ENCODE peak calls at places on chromosomes 5 and 9, in six cellular contexts. R, N, Q, C, V and G are unnamed samples.

GRCh38 chr5:31585519-31586270 is 53.2 kb upstream of the PDZD2 start:
- DNase-seq in Q (no peak), C (no peak), R (no peak), V (no peak), N (no peak), G (no peak)

GRCh38 chr5:28603869-28604268 is 1565.5 kb upstream of the CDH9 start:
- DNase-seq in R (peak; percentile 3), N (no peak), Q (no peak), C (no peak), V (no peak), G (no peak)

GRCh38 chr5:67971223-67971830 is 244.2 kb upstream of the PIK3R1 start:
- DNase-seq in C (no peak), V (peak; percentile 48), N (no peak), R (peak; percentile 39), Q (no peak), G (peak; percentile 44)

GRCh38 chr5:147971472-147971871 is 65.1 kb upstream of the C5orf46 start:
- DNase-seq in N (no peak), R (no peak), C (no peak), Q (no peak), V (no peak), G (no peak)

GRCh38 chr5:2883771-2884170 is 132.3 kb upstream of the IRX2 start:
- DNase-seq in N (no peak), V (no peak), C (no peak), R (no peak), Q (no peak), G (no peak)

GRCh38 chr5:140041492-140042421 is 1.3 kb downstream of the NRG2 start:
- DNase-seq in R (peak; percentile 95), V (no peak), Q (no peak), C (no peak), N (peak; percentile 79), G (peak; percentile 3)

GRCh38 chr5:77630246-77631165 is 8.0 kb downstream of the OTP start:
- DNase-seq in R (peak; percentile 65), C (peak; percentile 23), V (peak; percentile 33), N (peak; percentile 32), Q (no peak), G (peak; percentile 34)

GRCh38 chr5:10836991-10837390 is 76.0 kb upstream of the DAP start:
- DNase-seq in C (no peak), N (no peak), V (no peak), Q (no peak), R (no peak), G (no peak)

GRCh38 chr5:73494716-73495115 is 3.5 kb upstream of the BTF3 start:
- DNase-seq in C (no peak), Q (no peak), V (no peak), R (no peak), N (peak; percentile 59), G (no peak)

GRCh38 chr5:97281257-97281656 is 98.2 kb upstream of the RIOK2 start:
- DNase-seq in Q (no peak), N (no peak), V (no peak), R (no peak), C (no peak), G (no peak)

GRCh38 chr9:81574399-81574798 is 114.9 kb downstream of the TLE1 start:
- DNase-seq in V (peak; percentile 34), N (no peak), R (peak; percentile 81), Q (no peak), C (no peak), G (no peak)

GRCh38 chr5:400282-401215 is 42.4 kb upstream of the EXOC3 start:
- DNase-seq in C (no peak), R (peak; percentile 80), N (peak; percentile 62), Q (no peak), V (no peak), G (no peak)

GRCh38 chr5:121325930-121326329 is 525.8 kb upstream of the FTMT start:
- DNase-seq in Q (no peak), R (no peak), V (no peak), N (peak; percentile 88), C (no peak), G (no peak)

GRCh38 chr5:91280062-91280941 is 102.8 kb downstream of the ARRDC3 start:
- DNase-seq in C (peak; percentile 80), V (peak; percentile 74), N (peak; percentile 99), R (peak; percentile 98), Q (peak; percentile 90), G (peak; percentile 91)

GRCh38 chr9:99377790-99378775 is 156.0 kb downstream of the SEC61B start:
- DNase-seq in N (no peak), C (no peak), R (peak; percentile 54), Q (no peak), V (peak; percentile 64), G (no peak)

GRCh38 chr5:6616632-6617031 is 16.2 kb downstream of the NSUN2 start:
- DNase-seq in V (no peak), C (no peak), Q (no peak), R (no peak), N (no peak), G (no peak)

GRCh38 chr5:177984565-177985166 is 11.4 kb downstream of the PROP1 start:
- DNase-seq in N (no peak), C (no peak), Q (no peak), V (no peak), R (no peak), G (no peak)

GRCh38 chr9:32877639-32878217 is 94.4 kb downstream of the TMEM215 start:
- DNase-seq in N (no peak), C (no peak), R (no peak), V (no peak), Q (no peak), G (no peak)